ENCODE peak calls at places on chromosome 4, in nine cellular contexts. J is upper lobe of right lung, S is thoracic aorta, Q is endodermal cell, C is mammary epithelial cell, N is A549, Y is GM12865, P is prostate gland, U is heart right ventricle. B is an unnamed sample.

GRCh38 chr4:8504279-8505007 is 63.9 kb downstream of the TRMT44 start:
- DNase-seq in J (no peak), S (no peak), Q (no peak), C (no peak), N (no peak), Y (no peak), P (peak; percentile 25), U (no peak), B (no peak)

GRCh38 chr4:180057891-180058643 is 2185.1 kb upstream of the TENM3 start:
- DNase-seq in J (peak; percentile 69), S (no peak), Q (peak; percentile 86), C (peak; percentile 12), N (peak; percentile 2), Y (peak; percentile 57), P (no peak), U (peak; percentile 9), B (peak; percentile 17)

GRCh38 chr4:128386761-128387599 is 99.4 kb upstream of the PGRMC2 start:
- DNase-seq in J (peak; percentile 76), S (peak; percentile 69), Q (peak; percentile 68), C (peak; percentile 83), N (peak; percentile 90), Y (no peak), P (peak; percentile 93), U (peak; percentile 84), B (peak; percentile 97)

GRCh38 chr4:41009411-41009810 is 204.9 kb downstream of the APBB2 start:
- DNase-seq in J (no peak), S (no peak), Q (no peak), C (peak; percentile 73), N (peak; percentile 37), Y (no peak), P (no peak), U (no peak), B (peak; percentile 87)

GRCh38 chr4:26204911-26205368 is 115.9 kb upstream of the RBPJ start:
- DNase-seq in J (no peak), S (no peak), Q (peak; percentile 68), C (no peak), N (no peak), Y (no peak), P (peak; percentile 26), U (peak; percentile 58), B (peak; percentile 51)

GRCh38 chr4:78776031-78776728 is at the start of gene BMP2K:
- DNase-seq in J (peak; percentile 93), S (no peak), Q (peak; percentile 95), C (peak; percentile 68), N (peak; percentile 60), Y (peak; percentile 86), P (peak; percentile 72), U (peak; percentile 86), B (peak; percentile 87)

GRCh38 chr4:113979157-113979972 is at the start of gene ARSJ:
- DNase-seq in J (peak; percentile 82), S (peak; percentile 22), Q (peak; percentile 88), C (peak; percentile 82), N (peak; percentile 58), Y (peak; percentile 18), P (peak; percentile 62), U (peak; percentile 57), B (peak; percentile 86)

GRCh38 chr4:20127626-20128025 is 124.1 kb upstream of the SLIT2 start:
- DNase-seq in J (no peak), S (no peak), Q (no peak), C (no peak), N (no peak), Y (no peak), P (no peak), U (no peak), B (no peak)

GRCh38 chr4:34170941-34171340 is 2073.4 kb downstream of the ARAP2 start:
- DNase-seq in J (no peak), S (no peak), Q (no peak), C (no peak), N (no peak), Y (no peak), P (no peak), U (no peak), B (peak; percentile 74)

GRCh38 chr4:158777423-158777822 is 8.6 kb downstream of the FNIP2 start:
- DNase-seq in J (no peak), S (no peak), Q (no peak), C (no peak), N (no peak), Y (no peak), P (no peak), U (no peak), B (peak; percentile 19)

DNA sequence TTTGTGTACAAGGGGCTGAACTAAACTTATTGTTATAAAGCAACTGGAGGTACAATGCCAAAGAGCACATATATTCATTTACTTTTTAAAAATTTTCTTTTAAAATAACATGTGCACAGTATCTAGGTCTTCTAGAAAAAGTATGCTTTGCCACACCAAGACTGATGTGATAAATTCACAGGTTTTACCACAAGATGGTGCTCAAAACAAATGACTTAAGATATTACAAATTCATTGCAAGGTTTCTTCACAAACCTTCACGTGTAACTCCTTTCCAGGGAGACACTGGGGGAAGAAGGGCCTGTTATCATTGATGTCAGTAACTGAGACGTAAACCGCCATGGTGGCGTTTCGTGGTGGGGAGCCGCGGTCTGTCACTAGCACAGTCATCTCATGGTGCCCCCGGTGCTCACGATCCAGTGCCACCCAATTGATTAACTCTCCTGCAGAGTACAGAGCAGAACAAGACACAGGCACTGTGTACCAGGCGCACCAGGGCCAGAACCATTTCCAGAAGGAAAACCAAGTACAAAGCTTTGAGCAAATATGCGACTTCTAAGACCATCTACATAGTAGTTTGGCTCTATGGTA is 162.2 kb downstream of the DCHS2 start:
- DNase-seq in J (no peak), S (no peak), Q (peak; percentile 56), C (peak; percentile 21), N (peak; percentile 25), Y (peak; percentile 23), P (no peak), U (no peak), B (peak; percentile 52)
- TF ChIP-seq CTCF in J (peak; percentile 28), S (peak; percentile 51), Q (peak; percentile 68), C (peak; percentile 36), N (peak; percentile 31), Y (peak; percentile 22), P (peak; percentile 38), U (peak; percentile 28), B (peak; percentile 23)

DNA sequence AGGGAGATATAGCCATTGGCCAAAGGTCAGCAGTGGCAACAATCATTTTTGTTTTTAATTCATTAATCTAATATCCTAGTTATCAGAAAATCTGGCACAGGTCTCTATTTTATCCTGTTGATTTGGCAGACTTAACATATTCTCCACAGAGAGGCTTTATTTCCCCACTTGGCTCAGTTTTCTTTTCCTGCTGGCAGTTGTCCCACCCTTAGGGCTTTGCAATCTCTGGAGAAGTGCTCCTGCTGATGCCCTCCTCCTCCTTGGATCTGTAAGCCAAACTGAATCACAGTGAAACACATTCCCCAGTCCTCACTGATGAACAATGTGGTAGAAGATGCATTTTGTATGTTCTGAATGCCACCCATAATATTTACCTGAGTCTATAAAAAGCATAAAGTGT is 889.7 kb downstream of the PDHA2 start:
- DNase-seq in J (no peak), S (no peak), Q (no peak), C (no peak), N (no peak), Y (no peak), P (no peak), U (no peak), B (no peak)
- TF ChIP-seq CTCF in J (no peak), S (no peak), Q (no peak), C (no peak), N (no peak), Y (no peak), P (no peak), U (no peak), B (no peak)

DNA sequence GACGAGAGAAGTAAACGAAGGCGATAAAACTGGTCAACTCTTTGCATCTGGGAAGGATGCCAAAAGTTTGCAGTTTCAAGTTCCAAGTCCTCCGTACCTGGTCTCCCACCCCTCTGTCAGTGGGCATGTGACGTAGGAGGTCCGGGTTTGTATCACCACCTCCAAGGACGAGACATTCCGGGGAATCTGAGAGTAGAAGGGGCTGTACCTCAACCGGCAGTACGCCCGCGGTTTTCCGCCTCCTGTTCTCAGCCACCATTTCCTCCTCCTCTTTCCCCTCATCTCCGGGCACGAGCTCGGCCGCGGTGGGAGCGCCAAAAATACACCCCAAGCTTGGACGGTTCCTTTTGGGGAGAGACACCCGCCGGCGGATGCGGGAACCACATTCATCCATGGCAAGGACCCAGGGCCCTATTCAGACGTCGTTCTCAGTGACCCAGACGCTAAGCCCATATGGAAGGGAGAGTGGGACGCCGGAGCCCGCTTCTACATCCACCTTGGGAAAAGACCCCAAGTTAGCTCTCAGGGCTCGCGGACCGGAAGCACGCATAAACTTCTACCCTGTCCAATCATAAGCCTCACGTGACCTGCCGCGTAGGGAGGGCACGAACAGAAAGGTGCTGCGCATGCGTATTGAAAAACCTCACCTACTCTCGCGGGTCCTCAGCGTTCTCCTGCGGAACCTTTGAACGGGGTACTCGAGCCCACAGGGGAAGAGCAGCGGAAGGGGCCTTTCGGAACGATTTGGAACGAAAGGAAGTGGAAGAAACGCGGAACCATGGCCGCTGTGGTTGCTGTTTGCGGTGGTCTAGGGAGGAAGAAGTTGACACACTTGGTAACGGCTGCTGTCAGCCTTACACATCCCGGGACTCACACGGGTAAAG is at the start of the genes HELQ and MRPS18C:
- DNase-seq in J (peak; percentile 96), S (peak; percentile 96), Q (peak; percentile 98), C (peak; percentile 98), N (peak; percentile 98), Y (peak; percentile 99), P (peak; percentile 97), U (peak; percentile 90), B (peak; percentile 99)
- TF ChIP-seq CTCF in J (peak; percentile 25), S (peak; percentile 26), Q (peak; percentile 55), C (no peak), N (no peak), Y (peak; percentile 4), P (peak; percentile 37), U (peak; percentile 44), B (no peak)

GRCh38 chr4:74537459-74537858 is 92.5 kb downstream of the AREG start:
- DNase-seq in J (no peak), S (no peak), Q (no peak), C (no peak), N (no peak), Y (no peak), P (no peak), U (no peak), B (peak; percentile 67)

GRCh38 chr4:74535471-74535870 is 90.5 kb downstream of the AREG start:
- DNase-seq in J (no peak), S (no peak), Q (no peak), C (no peak), N (no peak), Y (no peak), P (no peak), U (no peak), B (no peak)

GRCh38 chr4:74534936-74535335 is 90.0 kb downstream of the AREG start:
- DNase-seq in J (no peak), S (no peak), Q (no peak), C (no peak), N (no peak), Y (no peak), P (no peak), U (no peak), B (no peak)

GRCh38 chr4:74534121-74534520 is 89.2 kb downstream of the AREG start:
- DNase-seq in J (no peak), S (no peak), Q (no peak), C (no peak), N (peak; percentile 66), Y (no peak), P (no peak), U (no peak), B (no peak)

DNA sequence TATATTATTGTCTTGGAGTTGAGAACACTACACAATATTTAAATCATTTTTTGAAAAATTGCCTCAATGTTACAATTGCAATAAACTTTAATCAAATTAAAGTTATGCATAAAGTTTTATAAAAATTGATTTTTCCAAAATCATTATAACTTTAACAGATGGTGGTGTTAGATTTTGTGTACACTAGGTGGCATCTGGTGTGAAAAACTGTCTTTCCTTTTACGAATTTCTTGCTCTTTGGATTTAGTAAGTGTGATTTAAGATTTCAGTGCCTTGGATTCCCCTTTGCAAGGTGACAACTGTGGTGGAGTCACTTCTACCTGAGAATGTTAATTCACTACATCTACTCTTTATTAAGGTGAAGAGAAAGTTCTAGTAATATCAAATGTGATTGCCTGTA is 91.6 kb downstream of the AREG start:
- DNase-seq in J (no peak), S (no peak), Q (no peak), C (no peak), N (peak; percentile 43), Y (no peak), P (no peak), U (no peak), B (peak; percentile 60)
- TF ChIP-seq CTCF in J (peak; percentile 12), S (no peak), Q (peak; percentile 24), C (peak; percentile 19), N (peak; percentile 42), Y (no peak), P (no peak), U (no peak), B (peak; percentile 36)